ENCODE peak calls at places on chromosomes 2 and 18, in six cellular contexts. X is CD8-positive, alpha-beta memory T cell; N is osteocyte; C is HT1080; V is stimulated activated CD8-positive, alpha-beta memory T cell treated with anti-CD3 and anti-CD28 coated beads, Interleukin-15, amount 100 ng/mL, for 1 hour; P is breast epithelium. A is an unnamed sample.

GRCh38 chr2:23757686-23758433 is 169.1 kb downstream of the ATAD2B start:
- DNase-seq in X (no peak), N (no peak), C (peak), V (no peak), P (no peak), A (no peak)

GRCh38 chr18:10149768-10150556 is 236.1 kb downstream of the VAPA start:
- DNase-seq in X (no peak), N (peak), C (no peak), V (no peak), P (no peak), A (no peak)

GRCh38 chr2:36411962-36412444 is 56.4 kb downstream of the CRIM1 start:
- DNase-seq in X (no peak), N (no peak), C (no peak), V (no peak), P (no peak), A (no peak)

GRCh38 chr2:47488870-47489584 is 86.1 kb downstream of the MSH2 start:
- DNase-seq in X (no peak), N (no peak), C (peak), V (no peak), P (no peak), A (no peak)

GRCh38 chr2:144801766-144802165 is 281.8 kb upstream of the ZEB2 start:
- DNase-seq in X (no peak), N (no peak), C (peak), V (no peak), P (no peak), A (no peak)

GRCh38 chr2:183059561-183059960 is 19.0 kb upstream of the DUSP19 start:
- DNase-seq in X (no peak), N (no peak), C (peak), V (no peak), P (no peak), A (no peak)

GRCh38 chr18:58101291-58101706 is 57.3 kb downstream of the NEDD4L start:
- DNase-seq in X (no peak), N (no peak), C (no peak), V (no peak), P (no peak), A (peak)

GRCh38 chr18:6745504-6746031 is 16.1 kb downstream of the ARHGAP28 start:
- DNase-seq in X (no peak), N (no peak), C (no peak), V (no peak), P (no peak), A (no peak)

GRCh38 chr2:105977212-105977611 is 216.9 kb downstream of the UXS1 start:
- DNase-seq in X (no peak), N (no peak), C (peak), V (no peak), P (no peak), A (no peak)

A was measured in pons.